ENCODE peak calls at places on chromosomes 4 and X, in seven cellular contexts. One of them, this sample, is unnamed.

GRCh38 chr4:40349561-40350198 is 14.5 kb downstream of the CHRNA9 start:
- DNase-seq in NCI-H345: no peak
- DNase-seq in activated naive CD8-positive, alpha-beta T cell treated with anti-CD3 and anti-CD28 coated beads, Interleukin-2, amount 50 U/mL, for 24 hours: no peak
- DNase-seq in stimulated activated CD4-positive, alpha-beta T cell treated with anti-CD3 and anti-CD28 coated beads, Interleukin-4, amount 100 ng/mL, for 48 hours: no peak
- DNase-seq in fibroblast of pulmonary artery: peak; percentile 11
- DNase-seq in H54: no peak
- DNase-seq in NT2/D1: no peak
- DNase-seq in this sample: peak; percentile 60

GRCh38 chr4:63728480-63729177 is 680.6 kb downstream of the TECRL start:
- DNase-seq in H54: no peak
- DNase-seq in NT2/D1: no peak
- DNase-seq in NCI-H345: no peak
- DNase-seq in stimulated activated CD4-positive, alpha-beta T cell treated with anti-CD3 and anti-CD28 coated beads, Interleukin-4, amount 100 ng/mL, for 48 hours: no peak
- DNase-seq in fibroblast of pulmonary artery: peak; percentile 2
- DNase-seq in activated naive CD8-positive, alpha-beta T cell treated with anti-CD3 and anti-CD28 coated beads, Interleukin-2, amount 50 U/mL, for 24 hours: no peak
- DNase-seq in this sample: no peak

GRCh38 chr4:153022233-153022632 is 86.1 kb downstream of the FHDC1 start:
- DNase-seq in activated naive CD8-positive, alpha-beta T cell treated with anti-CD3 and anti-CD28 coated beads, Interleukin-2, amount 50 U/mL, for 24 hours: no peak
- DNase-seq in NT2/D1: no peak
- DNase-seq in stimulated activated CD4-positive, alpha-beta T cell treated with anti-CD3 and anti-CD28 coated beads, Interleukin-4, amount 100 ng/mL, for 48 hours: no peak
- DNase-seq in fibroblast of pulmonary artery: no peak
- DNase-seq in NCI-H345: peak; percentile 84
- DNase-seq in H54: no peak
- DNase-seq in this sample: no peak

GRCh38 chr4:138400528-138400927 is 158.4 kb upstream of the SLC7A11 start:
- DNase-seq in NCI-H345: no peak
- DNase-seq in fibroblast of pulmonary artery: no peak
- DNase-seq in H54: no peak
- DNase-seq in stimulated activated CD4-positive, alpha-beta T cell treated with anti-CD3 and anti-CD28 coated beads, Interleukin-4, amount 100 ng/mL, for 48 hours: no peak
- DNase-seq in activated naive CD8-positive, alpha-beta T cell treated with anti-CD3 and anti-CD28 coated beads, Interleukin-2, amount 50 U/mL, for 24 hours: no peak
- DNase-seq in NT2/D1: no peak
- DNase-seq in this sample: no peak

GRCh38 chrX:139518475-139518874 is 12.1 kb upstream of the F9 start:
- DNase-seq in activated naive CD8-positive, alpha-beta T cell treated with anti-CD3 and anti-CD28 coated beads, Interleukin-2, amount 50 U/mL, for 24 hours: no peak
- DNase-seq in H54: no peak
- DNase-seq in NT2/D1: no peak
- DNase-seq in NCI-H345: no peak
- DNase-seq in stimulated activated CD4-positive, alpha-beta T cell treated with anti-CD3 and anti-CD28 coated beads, Interleukin-4, amount 100 ng/mL, for 48 hours: no peak
- DNase-seq in fibroblast of pulmonary artery: no peak
- DNase-seq in this sample: no peak

GRCh38 chr4:68062501-68062900 is 67.2 kb downstream of the TMPRSS11F start:
- DNase-seq in NCI-H345: no peak
- DNase-seq in H54: no peak
- DNase-seq in NT2/D1: no peak
- DNase-seq in activated naive CD8-positive, alpha-beta T cell treated with anti-CD3 and anti-CD28 coated beads, Interleukin-2, amount 50 U/mL, for 24 hours: no peak
- DNase-seq in fibroblast of pulmonary artery: no peak
- DNase-seq in stimulated activated CD4-positive, alpha-beta T cell treated with anti-CD3 and anti-CD28 coated beads, Interleukin-4, amount 100 ng/mL, for 48 hours: no peak
- DNase-seq in this sample: no peak

GRCh38 chr4:182240161-182241130 is 2.8 kb upstream of the TENM3 start:
- DNase-seq in NT2/D1: no peak
- DNase-seq in fibroblast of pulmonary artery: peak; percentile 57
- DNase-seq in activated naive CD8-positive, alpha-beta T cell treated with anti-CD3 and anti-CD28 coated beads, Interleukin-2, amount 50 U/mL, for 24 hours: no peak
- DNase-seq in NCI-H345: no peak
- DNase-seq in stimulated activated CD4-positive, alpha-beta T cell treated with anti-CD3 and anti-CD28 coated beads, Interleukin-4, amount 100 ng/mL, for 48 hours: no peak
- DNase-seq in H54: peak; percentile 8
- DNase-seq in this sample: no peak

GRCh38 chr4:77044458-77045124 is 31.2 kb downstream of the CCNI start:
- DNase-seq in H54: no peak
- DNase-seq in fibroblast of pulmonary artery: peak; percentile 68
- DNase-seq in activated naive CD8-positive, alpha-beta T cell treated with anti-CD3 and anti-CD28 coated beads, Interleukin-2, amount 50 U/mL, for 24 hours: no peak
- DNase-seq in stimulated activated CD4-positive, alpha-beta T cell treated with anti-CD3 and anti-CD28 coated beads, Interleukin-4, amount 100 ng/mL, for 48 hours: no peak
- DNase-seq in NT2/D1: no peak
- DNase-seq in NCI-H345: peak; percentile 6
- DNase-seq in this sample: no peak

GRCh38 chr4:159105761-159106243 is 2.9 kb downstream of the RAPGEF2 start:
- DNase-seq in activated naive CD8-positive, alpha-beta T cell treated with anti-CD3 and anti-CD28 coated beads, Interleukin-2, amount 50 U/mL, for 24 hours: peak; percentile 22
- DNase-seq in stimulated activated CD4-positive, alpha-beta T cell treated with anti-CD3 and anti-CD28 coated beads, Interleukin-4, amount 100 ng/mL, for 48 hours: no peak
- DNase-seq in H54: no peak
- DNase-seq in NCI-H345: no peak
- DNase-seq in fibroblast of pulmonary artery: peak; percentile 43
- DNase-seq in NT2/D1: no peak
- DNase-seq in this sample: no peak

GRCh38 chr4:22490718-22491330 is 25.0 kb downstream of the ADGRA3 start:
- DNase-seq in activated naive CD8-positive, alpha-beta T cell treated with anti-CD3 and anti-CD28 coated beads, Interleukin-2, amount 50 U/mL, for 24 hours: no peak
- DNase-seq in NCI-H345: no peak
- DNase-seq in stimulated activated CD4-positive, alpha-beta T cell treated with anti-CD3 and anti-CD28 coated beads, Interleukin-4, amount 100 ng/mL, for 48 hours: no peak
- DNase-seq in H54: no peak
- DNase-seq in fibroblast of pulmonary artery: no peak
- DNase-seq in NT2/D1: no peak
- DNase-seq in this sample: no peak

GRCh38 chrX:129790808-129791207 is 11.1 kb downstream of the SASH3 start:
- DNase-seq in fibroblast of pulmonary artery: no peak
- DNase-seq in stimulated activated CD4-positive, alpha-beta T cell treated with anti-CD3 and anti-CD28 coated beads, Interleukin-4, amount 100 ng/mL, for 48 hours: no peak
- DNase-seq in NT2/D1: no peak
- DNase-seq in H54: no peak
- DNase-seq in NCI-H345: no peak
- DNase-seq in activated naive CD8-positive, alpha-beta T cell treated with anti-CD3 and anti-CD28 coated beads, Interleukin-2, amount 50 U/mL, for 24 hours: no peak
- DNase-seq in this sample: no peak

GRCh38 chr4:4206204-4206603 is 20.5 kb downstream of the OTOP1 start:
- DNase-seq in stimulated activated CD4-positive, alpha-beta T cell treated with anti-CD3 and anti-CD28 coated beads, Interleukin-4, amount 100 ng/mL, for 48 hours: no peak
- DNase-seq in H54: no peak
- DNase-seq in fibroblast of pulmonary artery: no peak
- DNase-seq in activated naive CD8-positive, alpha-beta T cell treated with anti-CD3 and anti-CD28 coated beads, Interleukin-2, amount 50 U/mL, for 24 hours: no peak
- DNase-seq in NT2/D1: no peak
- DNase-seq in NCI-H345: no peak
- DNase-seq in this sample: no peak

GRCh38 chr4:173025131-173025530 is 143.5 kb upstream of the GALNT7 start:
- DNase-seq in NCI-H345: peak; percentile 71
- DNase-seq in NT2/D1: peak; percentile 51
- DNase-seq in stimulated activated CD4-positive, alpha-beta T cell treated with anti-CD3 and anti-CD28 coated beads, Interleukin-4, amount 100 ng/mL, for 48 hours: no peak
- DNase-seq in activated naive CD8-positive, alpha-beta T cell treated with anti-CD3 and anti-CD28 coated beads, Interleukin-2, amount 50 U/mL, for 24 hours: peak; percentile 11
- DNase-seq in H54: peak; percentile 26
- DNase-seq in fibroblast of pulmonary artery: peak; percentile 84
- DNase-seq in this sample: peak; percentile 75

GRCh38 chrX:152149648-152150047 is 11.3 kb upstream of the MAGEA10 start:
- DNase-seq in H54: no peak
- DNase-seq in activated naive CD8-positive, alpha-beta T cell treated with anti-CD3 and anti-CD28 coated beads, Interleukin-2, amount 50 U/mL, for 24 hours: no peak
- DNase-seq in NCI-H345: no peak
- DNase-seq in stimulated activated CD4-positive, alpha-beta T cell treated with anti-CD3 and anti-CD28 coated beads, Interleukin-4, amount 100 ng/mL, for 48 hours: no peak
- DNase-seq in NT2/D1: no peak
- DNase-seq in fibroblast of pulmonary artery: no peak
- DNase-seq in this sample: no peak

GRCh38 chrX:21700967-21701366 is 42.8 kb upstream of the KLHL34 start:
- DNase-seq in activated naive CD8-positive, alpha-beta T cell treated with anti-CD3 and anti-CD28 coated beads, Interleukin-2, amount 50 U/mL, for 24 hours: no peak
- DNase-seq in H54: no peak
- DNase-seq in stimulated activated CD4-positive, alpha-beta T cell treated with anti-CD3 and anti-CD28 coated beads, Interleukin-4, amount 100 ng/mL, for 48 hours: no peak
- DNase-seq in NCI-H345: no peak
- DNase-seq in fibroblast of pulmonary artery: no peak
- DNase-seq in NT2/D1: no peak
- DNase-seq in this sample: no peak

GRCh38 chr4:24211821-24212220 is 322.0 kb upstream of the PPARGC1A start:
- DNase-seq in H54: no peak
- DNase-seq in NCI-H345: no peak
- DNase-seq in NT2/D1: no peak
- DNase-seq in stimulated activated CD4-positive, alpha-beta T cell treated with anti-CD3 and anti-CD28 coated beads, Interleukin-4, amount 100 ng/mL, for 48 hours: no peak
- DNase-seq in activated naive CD8-positive, alpha-beta T cell treated with anti-CD3 and anti-CD28 coated beads, Interleukin-2, amount 50 U/mL, for 24 hours: no peak
- DNase-seq in fibroblast of pulmonary artery: no peak
- DNase-seq in this sample: no peak

GRCh38 chrX:48541140-48541814 is 1.8 kb downstream of the TBC1D25 start:
- DNase-seq in NT2/D1: no peak
- DNase-seq in activated naive CD8-positive, alpha-beta T cell treated with anti-CD3 and anti-CD28 coated beads, Interleukin-2, amount 50 U/mL, for 24 hours: no peak
- DNase-seq in H54: no peak
- DNase-seq in NCI-H345: no peak
- DNase-seq in fibroblast of pulmonary artery: no peak
- DNase-seq in stimulated activated CD4-positive, alpha-beta T cell treated with anti-CD3 and anti-CD28 coated beads, Interleukin-4, amount 100 ng/mL, for 48 hours: no peak
- DNase-seq in this sample: no peak

GRCh38 chr4:175646802-175647201 is 165.3 kb downstream of the GPM6A start:
- DNase-seq in H54: no peak
- DNase-seq in NCI-H345: no peak
- DNase-seq in stimulated activated CD4-positive, alpha-beta T cell treated with anti-CD3 and anti-CD28 coated beads, Interleukin-4, amount 100 ng/mL, for 48 hours: no peak
- DNase-seq in fibroblast of pulmonary artery: no peak
- DNase-seq in NT2/D1: no peak
- DNase-seq in activated naive CD8-positive, alpha-beta T cell treated with anti-CD3 and anti-CD28 coated beads, Interleukin-2, amount 50 U/mL, for 24 hours: no peak
- DNase-seq in this sample: no peak

GRCh38 chr4:1798530-1799363 is 5.7 kb downstream of the FGFR3 start:
- DNase-seq in H54: no peak
- DNase-seq in fibroblast of pulmonary artery: no peak
- DNase-seq in NT2/D1: no peak
- DNase-seq in stimulated activated CD4-positive, alpha-beta T cell treated with anti-CD3 and anti-CD28 coated beads, Interleukin-4, amount 100 ng/mL, for 48 hours: no peak
- DNase-seq in activated naive CD8-positive, alpha-beta T cell treated with anti-CD3 and anti-CD28 coated beads, Interleukin-2, amount 50 U/mL, for 24 hours: no peak
- DNase-seq in NCI-H345: no peak
- DNase-seq in this sample: no peak

GRCh38 chr4:26717332-26717731 is 133.4 kb downstream of the TBC1D19 start:
- DNase-seq in NT2/D1: no peak
- DNase-seq in H54: no peak
- DNase-seq in stimulated activated CD4-positive, alpha-beta T cell treated with anti-CD3 and anti-CD28 coated beads, Interleukin-4, amount 100 ng/mL, for 48 hours: no peak
- DNase-seq in NCI-H345: no peak
- DNase-seq in activated naive CD8-positive, alpha-beta T cell treated with anti-CD3 and anti-CD28 coated beads, Interleukin-2, amount 50 U/mL, for 24 hours: no peak
- DNase-seq in fibroblast of pulmonary artery: peak; percentile 75
- DNase-seq in this sample: no peak

GRCh38 chr4:29304595-29304994 is 1415.6 kb upstream of the PCDH7 start:
- DNase-seq in stimulated activated CD4-positive, alpha-beta T cell treated with anti-CD3 and anti-CD28 coated beads, Interleukin-4, amount 100 ng/mL, for 48 hours: no peak
- DNase-seq in activated naive CD8-positive, alpha-beta T cell treated with anti-CD3 and anti-CD28 coated beads, Interleukin-2, amount 50 U/mL, for 24 hours: no peak
- DNase-seq in H54: no peak
- DNase-seq in fibroblast of pulmonary artery: peak; percentile 49
- DNase-seq in NT2/D1: no peak
- DNase-seq in NCI-H345: no peak
- DNase-seq in this sample: no peak

GRCh38 chr4:116180056-116180690 is 905.2 kb downstream of the TRAM1L1 start:
- DNase-seq in fibroblast of pulmonary artery: peak; percentile 2
- DNase-seq in activated naive CD8-positive, alpha-beta T cell treated with anti-CD3 and anti-CD28 coated beads, Interleukin-2, amount 50 U/mL, for 24 hours: no peak
- DNase-seq in NT2/D1: no peak
- DNase-seq in stimulated activated CD4-positive, alpha-beta T cell treated with anti-CD3 and anti-CD28 coated beads, Interleukin-4, amount 100 ng/mL, for 48 hours: no peak
- DNase-seq in NCI-H345: peak; percentile 41
- DNase-seq in H54: no peak
- DNase-seq in this sample: no peak